ENCODE peak calls at places on chromosomes 2 and 18, in five cellular contexts. P is astrocyte of the spinal cord, F is PC-9, I is neural crest cell, H is stomach. Y is an unnamed sample.
A peak's percentile ranks its signal among the peaks of the same experiment; 100 is the strongest.

GRCh38 chr2:200479617-200480292 is 30.1 kb downstream of the KCTD18 start:
- DNase-seq in P (peak; percentile 81), F (peak; percentile 41), I (no peak), H (no peak), Y (no peak)

GRCh38 chr18:67199993-67200617 is 316.4 kb downstream of the DSEL start:
- DNase-seq in P (peak; percentile 73), F (no peak), I (no peak), H (no peak), Y (peak; percentile 39)

GRCh38 chr2:207184768-207185167 is 19.0 kb upstream of the KLF7 start:
- DNase-seq in P (peak; percentile 36), F (no peak), I (no peak), H (no peak), Y (no peak)

GRCh38 chr2:161312996-161313395 is 4.8 kb downstream of the PSMD14 start:
- DNase-seq in P (peak; percentile 13), F (no peak), I (no peak), H (no peak), Y (no peak)

GRCh38 chr2:47437287-47437686 is 34.3 kb downstream of the MSH2 start:
- DNase-seq in P (peak; percentile 53), F (no peak), I (no peak), H (no peak), Y (no peak)

GRCh38 chr2:215772634-215773563 is 240.5 kb downstream of the MREG start:
- DNase-seq in P (peak; percentile 51), F (no peak), I (no peak), H (no peak), Y (no peak)

GRCh38 chr2:240614391-240614790 is 10.9 kb upstream of the GPR35 start:
- DNase-seq in P (no peak), F (no peak), I (no peak), H (no peak), Y (no peak)

GRCh38 chr2:108594982-108595464 is 60.8 kb downstream of the LIMS1 start:
- DNase-seq in P (peak; percentile 98), F (peak; percentile 59), I (no peak), H (no peak), Y (no peak)

GRCh38 chr2:128362889-128363228 is 44.2 kb upstream of the HS6ST1 start:
- DNase-seq in P (peak; percentile 68), F (peak; percentile 61), I (no peak), H (no peak), Y (no peak)

GRCh38 chr2:28751956-28752607 is 452 bp downstream of the PPP1CB start:
- DNase-seq in P (no peak), F (no peak), I (no peak), H (peak; percentile 37), Y (no peak)

GRCh38 chr18:23902396-23902795 is 112.2 kb upstream of the TTC39C start:
- DNase-seq in P (no peak), F (no peak), I (no peak), H (no peak), Y (peak; percentile 81)

GRCh38 chr2:69214898-69215297 is 172.1 kb downstream of the GFPT1 start:
- DNase-seq in P (peak; percentile 59), F (no peak), I (no peak), H (no peak), Y (no peak)

GRCh38 chr2:189683348-189683747 is 8.9 kb downstream of the ANKAR start:
- DNase-seq in P (no peak), F (no peak), I (no peak), H (no peak), Y (no peak)

GRCh38 chr2:187453078-187453641 is 5.1 kb upstream of the CALCRL start:
- DNase-seq in P (peak; percentile 48), F (no peak), I (no peak), H (no peak), Y (peak; percentile 18)

GRCh38 chr18:56873441-56874140 is 222.4 kb downstream of the WDR7 start:
- DNase-seq in P (no peak), F (no peak), I (peak; percentile 18), H (no peak), Y (no peak)

GRCh38 chr2:145530653-145531052 is 1010.7 kb upstream of the ZEB2 start:
- DNase-seq in P (no peak), F (no peak), I (no peak), H (no peak), Y (no peak)

GRCh38 chr2:29433920-29434319 is 318.7 kb downstream of the CLIP4 start:
- DNase-seq in P (no peak), F (no peak), I (no peak), H (no peak), Y (no peak)

DNA sequence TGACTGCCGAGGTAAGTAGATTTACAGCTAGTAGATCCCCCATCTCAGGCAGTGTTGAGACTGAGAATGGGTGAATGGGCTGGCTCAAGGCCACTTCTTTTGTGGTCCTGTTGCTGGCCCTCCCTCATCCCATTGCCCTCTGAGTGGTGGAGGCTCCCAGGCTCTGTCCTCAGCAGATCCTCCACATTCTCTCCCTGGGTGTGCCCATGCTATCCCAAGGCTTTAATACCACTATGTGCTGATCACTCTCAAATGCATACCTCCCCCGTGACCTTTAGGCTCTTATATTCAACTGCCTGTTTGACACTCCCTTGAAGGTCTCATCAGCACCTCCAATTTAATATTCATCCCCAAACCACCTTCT is 271.8 kb downstream of the GLI2 start:
- DNase-seq in P (no peak), F (no peak), I (no peak), H (no peak), Y (no peak)
- TF ChIP-seq CTCF in P (no peak), F (no peak), I (no peak), H (no peak), Y (no peak)

GRCh38 chr2:219744698-219745097 is 117.3 kb downstream of the SLC4A3 start:
- DNase-seq in P (no peak), F (no peak), I (no peak), H (no peak), Y (no peak)

GRCh38 chr2:219748673-219749570 is 121.5 kb downstream of the SLC4A3 start:
- DNase-seq in P (no peak), F (no peak), I (no peak), H (no peak), Y (no peak)

GRCh38 chr2:219752731-219753130 is 125.3 kb downstream of the SLC4A3 start:
- DNase-seq in P (no peak), F (no peak), I (no peak), H (no peak), Y (no peak)

GRCh38 chr2:219743548-219743947 is 116.1 kb downstream of the SLC4A3 start:
- DNase-seq in P (no peak), F (no peak), I (no peak), H (no peak), Y (no peak)

GRCh38 chr2:219747637-219748036 is 120.2 kb downstream of the SLC4A3 start:
- DNase-seq in P (no peak), F (no peak), I (no peak), H (no peak), Y (no peak)
- TF ChIP-seq CTCF in P (no peak), F (no peak), I (no peak), H (no peak), Y (no peak)

GRCh38 chr2:86608832-86609231 is 14.8 kb downstream of the RNF103 start:
- DNase-seq in P (no peak), F (no peak), I (no peak), H (no peak), Y (no peak)

GRCh38 chr2:86616502-86616901 is 7.2 kb downstream of the RNF103 start:
- DNase-seq in P (no peak), F (no peak), I (no peak), H (no peak), Y (no peak)

GRCh38 chr2:86613515-86613914 is 10.2 kb downstream of the RNF103 start:
- DNase-seq in P (no peak), F (no peak), I (no peak), H (no peak), Y (no peak)

GRCh38 chr2:86615596-86615995 is 8.1 kb downstream of the RNF103 start:
- DNase-seq in P (no peak), F (no peak), I (no peak), H (no peak), Y (no peak)

DNA sequence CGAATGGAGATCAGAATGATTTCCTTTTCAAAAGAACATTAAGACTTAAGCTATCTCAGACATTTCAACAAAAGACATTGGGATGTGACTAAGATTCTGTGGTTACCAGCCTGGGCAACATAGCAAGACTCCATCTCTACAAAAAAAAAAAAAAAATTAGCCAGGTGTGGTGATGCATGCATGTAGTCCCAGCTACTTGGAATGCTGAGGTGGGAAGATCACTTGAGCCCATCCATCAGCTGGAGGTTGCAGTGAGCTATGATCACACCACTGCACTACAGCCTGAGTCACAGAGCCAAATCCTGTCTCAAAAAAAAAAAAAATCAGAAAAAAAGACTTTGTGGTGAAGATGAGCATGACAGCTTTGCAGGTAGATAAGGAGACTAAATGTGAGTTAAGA is 12.8 kb downstream of the RNF103 start:
- DNase-seq in P (no peak), F (no peak), I (no peak), H (no peak), Y (no peak)
- TF ChIP-seq CTCF in P (no peak), F (no peak), I (no peak), H (no peak), Y (no peak)

GRCh38 chr18:48412339-48412929 is 3.3 kb upstream of the ZBTB7C start:
- DNase-seq in P (no peak), F (no peak), I (peak; percentile 38), H (no peak), Y (no peak)
- TF ChIP-seq CTCF in P (peak; percentile 82), F (peak; percentile 79), I (peak; percentile 78), H (peak; percentile 28), Y (peak; percentile 79)

DNA sequence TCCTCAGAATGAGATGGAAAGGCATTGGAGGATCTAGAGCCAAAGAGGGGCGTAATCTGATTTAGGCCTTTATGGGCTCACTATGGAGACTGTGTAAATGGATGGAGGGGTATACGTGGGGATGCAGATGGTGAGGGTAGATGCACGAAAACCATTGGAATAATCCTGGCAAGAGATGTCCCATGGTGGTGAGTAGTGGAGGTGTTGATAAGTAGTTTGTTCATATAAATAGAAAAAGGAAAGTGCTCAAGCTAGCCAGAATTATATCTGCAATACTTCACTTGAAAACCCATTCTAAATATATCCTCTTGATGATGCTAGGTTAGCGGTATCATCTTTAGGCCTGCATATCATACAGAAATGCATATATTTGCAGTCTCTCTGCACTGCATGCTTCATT is 459.7 kb downstream of the CDH2 start:
- DNase-seq in P (no peak), F (no peak), I (no peak), H (no peak), Y (no peak)
- TF ChIP-seq CTCF in P (no peak), F (no peak), I (no peak), H (no peak), Y (no peak)

GRCh38 chr2:60554649-60555065 is 1.2 kb upstream of the BCL11A start:
- DNase-seq in P (no peak), F (peak; percentile 8), I (no peak), H (no peak), Y (no peak)

GRCh38 chr2:60553992-60554648 is 666 bp upstream of the BCL11A start:
- DNase-seq in P (peak; percentile 35), F (peak; percentile 5), I (no peak), H (no peak), Y (no peak)

GRCh38 chr2:60555794-60556161 is 2.3 kb upstream of the BCL11A start:
- DNase-seq in P (no peak), F (no peak), I (no peak), H (no peak), Y (no peak)

GRCh38 chr2:60556441-60556997 is 3.1 kb upstream of the BCL11A start:
- DNase-seq in P (no peak), F (no peak), I (no peak), H (no peak), Y (no peak)

GRCh38 chr2:60555066-60555793 is 1.8 kb upstream of the BCL11A start:
- DNase-seq in P (peak; percentile 72), F (peak; percentile 30), I (peak; percentile 45), H (peak; percentile 72), Y (no peak)
- TF ChIP-seq CTCF in P (peak; percentile 48), F (no peak), I (peak; percentile 65), H (no peak), Y (peak; percentile 24)

Y was measured in LNCaP clone FGC.